ENCODE peak calls at places on chromosomes 2 and 18, in seven cellular contexts. One of them, this sample, is unnamed.

GRCh38 chr2:168849610-168850009 is 40.6 kb downstream of the SPC25 start:
- DNase-seq in IMR-90: peak
- DNase-seq in kidney: no peak
- DNase-seq in spleen: no peak
- DNase-seq in astrocyte of the spinal cord: peak
- DNase-seq in AG04450: no peak
- DNase-seq in bronchial epithelial cell: no peak
- DNase-seq in this sample: peak

GRCh38 chr18:9869713-9870430 is 15.9 kb upstream of the TXNDC2 start:
- DNase-seq in spleen: no peak
- DNase-seq in AG04450: no peak
- DNase-seq in astrocyte of the spinal cord: peak
- DNase-seq in kidney: no peak
- DNase-seq in IMR-90: peak
- DNase-seq in bronchial epithelial cell: peak
- DNase-seq in this sample: peak

GRCh38 chr2:196638765-196639164 is 750 bp upstream of the CCDC150 start:
- DNase-seq in kidney: peak
- DNase-seq in spleen: peak
- DNase-seq in bronchial epithelial cell: no peak
- DNase-seq in astrocyte of the spinal cord: no peak
- DNase-seq in IMR-90: no peak
- DNase-seq in AG04450: no peak
- DNase-seq in this sample: no peak

GRCh38 chr2:118539290-118539689 is 308.2 kb downstream of the EN1 start:
- DNase-seq in bronchial epithelial cell: peak
- DNase-seq in astrocyte of the spinal cord: peak
- DNase-seq in spleen: no peak
- DNase-seq in IMR-90: peak
- DNase-seq in AG04450: no peak
- DNase-seq in kidney: no peak
- DNase-seq in this sample: no peak

GRCh38 chr2:12430036-12430795 is 286.5 kb upstream of the TRIB2 start:
- DNase-seq in AG04450: no peak
- DNase-seq in bronchial epithelial cell: peak
- DNase-seq in spleen: no peak
- DNase-seq in astrocyte of the spinal cord: peak
- DNase-seq in IMR-90: peak
- DNase-seq in kidney: no peak
- DNase-seq in this sample: no peak

GRCh38 chr2:23160006-23160405 is 225.0 kb upstream of the KLHL29 start:
- DNase-seq in kidney: no peak
- DNase-seq in AG04450: no peak
- DNase-seq in spleen: no peak
- DNase-seq in IMR-90: no peak
- DNase-seq in bronchial epithelial cell: no peak
- DNase-seq in astrocyte of the spinal cord: no peak
- DNase-seq in this sample: no peak

GRCh38 chr2:178268435-178268834 is 74.1 kb downstream of the OSBPL6 start:
- DNase-seq in AG04450: no peak
- DNase-seq in spleen: no peak
- DNase-seq in kidney: no peak
- DNase-seq in bronchial epithelial cell: peak
- DNase-seq in astrocyte of the spinal cord: no peak
- DNase-seq in IMR-90: peak
- DNase-seq in this sample: no peak

GRCh38 chr2:241818229-241818942 is 9.4 kb downstream of the NEU4 start:
- DNase-seq in bronchial epithelial cell: no peak
- DNase-seq in IMR-90: no peak
- DNase-seq in spleen: peak
- DNase-seq in astrocyte of the spinal cord: no peak
- DNase-seq in AG04450: no peak
- DNase-seq in kidney: peak
- DNase-seq in this sample: no peak

GRCh38 chr2:158795110-158795924 is at the start of gene DAPL1:
- DNase-seq in AG04450: no peak
- DNase-seq in bronchial epithelial cell: peak
- DNase-seq in kidney: no peak
- DNase-seq in astrocyte of the spinal cord: no peak
- DNase-seq in IMR-90: no peak
- DNase-seq in spleen: no peak
- DNase-seq in this sample: no peak

GRCh38 chr18:76491801-76492668 is 3.0 kb downstream of the ZNF516 start:
- DNase-seq in kidney: no peak
- DNase-seq in IMR-90: peak
- DNase-seq in astrocyte of the spinal cord: no peak
- DNase-seq in spleen: peak
- DNase-seq in AG04450: no peak
- DNase-seq in bronchial epithelial cell: no peak
- DNase-seq in this sample: no peak

GRCh38 chr2:73107211-73107926 is 5.4 kb downstream of the RAB11FIP5 start:
- DNase-seq in IMR-90: no peak
- DNase-seq in bronchial epithelial cell: no peak
- DNase-seq in kidney: peak
- DNase-seq in astrocyte of the spinal cord: no peak
- DNase-seq in AG04450: no peak
- DNase-seq in spleen: peak
- DNase-seq in this sample: no peak

GRCh38 chr2:130915149-130915548 is 78.4 kb downstream of the ARHGEF4 start:
- DNase-seq in IMR-90: no peak
- DNase-seq in AG04450: no peak
- DNase-seq in bronchial epithelial cell: peak
- DNase-seq in astrocyte of the spinal cord: no peak
- DNase-seq in spleen: no peak
- DNase-seq in kidney: no peak
- DNase-seq in this sample: no peak

GRCh38 chr2:218401834-218402370 is 2.2 kb downstream of the CTDSP1 start:
- DNase-seq in bronchial epithelial cell: no peak
- DNase-seq in AG04450: no peak
- DNase-seq in spleen: peak
- DNase-seq in kidney: peak
- DNase-seq in IMR-90: no peak
- DNase-seq in astrocyte of the spinal cord: no peak
- DNase-seq in this sample: no peak

GRCh38 chr18:8503287-8503686 is 106.0 kb upstream of the RAB12 start:
- DNase-seq in kidney: no peak
- DNase-seq in AG04450: no peak
- DNase-seq in bronchial epithelial cell: peak
- DNase-seq in IMR-90: no peak
- DNase-seq in astrocyte of the spinal cord: no peak
- DNase-seq in spleen: no peak
- DNase-seq in this sample: no peak

GRCh38 chr2:123434681-123435080 is 590.4 kb upstream of the CNTNAP5 start:
- DNase-seq in IMR-90: no peak
- DNase-seq in AG04450: no peak
- DNase-seq in bronchial epithelial cell: no peak
- DNase-seq in spleen: no peak
- DNase-seq in kidney: no peak
- DNase-seq in astrocyte of the spinal cord: no peak
- DNase-seq in this sample: no peak

GRCh38 chr2:111162718-111163331 is 42.1 kb downstream of the BCL2L11 start:
- DNase-seq in AG04450: no peak
- DNase-seq in bronchial epithelial cell: peak
- DNase-seq in spleen: no peak
- DNase-seq in astrocyte of the spinal cord: no peak
- DNase-seq in IMR-90: peak
- DNase-seq in kidney: no peak
- DNase-seq in this sample: no peak

GRCh38 chr18:67451952-67452351 is 64.6 kb downstream of the DSEL start:
- DNase-seq in IMR-90: no peak
- DNase-seq in AG04450: no peak
- DNase-seq in kidney: no peak
- DNase-seq in spleen: no peak
- DNase-seq in astrocyte of the spinal cord: no peak
- DNase-seq in bronchial epithelial cell: no peak
- DNase-seq in this sample: no peak

GRCh38 chr2:199692489-199692888 is 158.5 kb downstream of the FTCDNL1 start:
- DNase-seq in spleen: no peak
- DNase-seq in astrocyte of the spinal cord: peak
- DNase-seq in kidney: no peak
- DNase-seq in AG04450: no peak
- DNase-seq in IMR-90: no peak
- DNase-seq in bronchial epithelial cell: peak
- DNase-seq in this sample: no peak

GRCh38 chr2:117714110-117714509 is 100.4 kb upstream of the DDX18 start:
- DNase-seq in astrocyte of the spinal cord: no peak
- DNase-seq in AG04450: no peak
- DNase-seq in IMR-90: no peak
- DNase-seq in kidney: no peak
- DNase-seq in spleen: no peak
- DNase-seq in bronchial epithelial cell: no peak
- DNase-seq in this sample: no peak

GRCh38 chr2:85774126-85774978 is 20.6 kb downstream of the ATOH8 start:
- DNase-seq in kidney: peak
- DNase-seq in bronchial epithelial cell: no peak
- DNase-seq in astrocyte of the spinal cord: no peak
- DNase-seq in AG04450: no peak
- DNase-seq in spleen: no peak
- DNase-seq in IMR-90: no peak
- DNase-seq in this sample: no peak

GRCh38 chr2:83990601-83991000 is 468.5 kb downstream of the SUCLG1 start:
- DNase-seq in spleen: no peak
- DNase-seq in IMR-90: no peak
- DNase-seq in bronchial epithelial cell: peak
- DNase-seq in AG04450: no peak
- DNase-seq in kidney: no peak
- DNase-seq in astrocyte of the spinal cord: no peak
- DNase-seq in this sample: no peak

GRCh38 chr2:211085056-211085680 is 528.8 kb downstream of the CPS1 start:
- DNase-seq in spleen: no peak
- DNase-seq in kidney: no peak
- DNase-seq in astrocyte of the spinal cord: peak
- DNase-seq in IMR-90: peak
- DNase-seq in bronchial epithelial cell: peak
- DNase-seq in AG04450: no peak
- DNase-seq in this sample: no peak

GRCh38 chr2:153873062-153874048 is 1.6 kb downstream of the GALNT13 start:
- DNase-seq in kidney: peak
- DNase-seq in astrocyte of the spinal cord: no peak
- DNase-seq in bronchial epithelial cell: no peak
- DNase-seq in AG04450: no peak
- DNase-seq in IMR-90: no peak
- DNase-seq in spleen: peak
- DNase-seq in this sample: no peak

GRCh38 chr2:36800381-36800780 is 103.9 kb downstream of the VIT start:
- DNase-seq in IMR-90: no peak
- DNase-seq in astrocyte of the spinal cord: no peak
- DNase-seq in bronchial epithelial cell: no peak
- DNase-seq in AG04450: no peak
- DNase-seq in spleen: no peak
- DNase-seq in kidney: no peak
- DNase-seq in this sample: no peak

GRCh38 chr2:42810971-42811865 is 18.8 kb upstream of the HAAO start:
- DNase-seq in astrocyte of the spinal cord: peak
- DNase-seq in kidney: peak
- DNase-seq in spleen: peak
- DNase-seq in bronchial epithelial cell: no peak
- DNase-seq in AG04450: no peak
- DNase-seq in IMR-90: peak
- DNase-seq in this sample: no peak

GRCh38 chr18:24535831-24536230 is 75.4 kb downstream of the HRH4 start:
- DNase-seq in bronchial epithelial cell: no peak
- DNase-seq in spleen: no peak
- DNase-seq in AG04450: no peak
- DNase-seq in kidney: no peak
- DNase-seq in IMR-90: no peak
- DNase-seq in astrocyte of the spinal cord: no peak
- DNase-seq in this sample: no peak

GRCh38 chr2:25939257-25939668 is 43.0 kb downstream of the KIF3C start:
- DNase-seq in astrocyte of the spinal cord: no peak
- DNase-seq in bronchial epithelial cell: no peak
- DNase-seq in AG04450: no peak
- DNase-seq in spleen: no peak
- DNase-seq in IMR-90: no peak
- DNase-seq in kidney: peak
- DNase-seq in this sample: no peak

GRCh38 chr2:25938345-25938744 is 44.0 kb downstream of the KIF3C start:
- DNase-seq in astrocyte of the spinal cord: no peak
- DNase-seq in IMR-90: no peak
- DNase-seq in kidney: peak
- DNase-seq in spleen: no peak
- DNase-seq in bronchial epithelial cell: no peak
- DNase-seq in AG04450: no peak
- DNase-seq in this sample: no peak

GRCh38 chr2:25936889-25937545 is 45.3 kb downstream of the KIF3C start:
- DNase-seq in AG04450: no peak
- DNase-seq in kidney: peak
- DNase-seq in astrocyte of the spinal cord: peak
- DNase-seq in bronchial epithelial cell: no peak
- DNase-seq in IMR-90: no peak
- DNase-seq in spleen: no peak
- DNase-seq in this sample: no peak

DNA sequence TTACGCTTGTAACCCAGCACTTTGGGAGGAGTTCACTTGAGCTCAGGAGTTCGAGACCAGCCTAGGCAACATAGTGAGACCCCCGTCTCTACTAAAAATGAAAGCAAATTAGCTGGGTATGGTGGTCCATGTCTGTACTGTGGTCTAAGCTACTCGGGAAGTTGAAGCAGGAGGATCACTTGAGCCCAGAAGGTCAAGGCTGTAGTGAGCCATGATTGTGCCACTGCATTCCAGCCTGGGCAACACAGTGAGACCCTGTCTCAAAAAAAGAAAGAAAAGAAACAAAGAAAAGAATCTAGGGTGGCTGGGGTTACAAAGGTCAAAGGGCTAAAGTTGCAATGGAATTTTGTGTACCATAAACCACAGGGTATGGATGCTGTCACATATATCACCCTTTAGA is 41.3 kb downstream of the KIF3C start:
- DNase-seq in IMR-90: no peak
- DNase-seq in astrocyte of the spinal cord: no peak
- DNase-seq in bronchial epithelial cell: no peak
- DNase-seq in spleen: no peak
- DNase-seq in AG04450: no peak
- DNase-seq in kidney: no peak
- DNase-seq in this sample: no peak
- H3K4me3 ChIP-seq in IMR-90: no peak
- H3K4me3 ChIP-seq in astrocyte of the spinal cord: no peak
- H3K4me3 ChIP-seq in bronchial epithelial cell: no peak
- H3K4me3 ChIP-seq in spleen: no peak
- H3K4me3 ChIP-seq in AG04450: no peak
- H3K4me3 ChIP-seq in kidney: no peak
- H3K4me3 ChIP-seq in this sample: no peak

GRCh38 chr2:235170536-235171510 is 219.0 kb downstream of the SH3BP4 start:
- DNase-seq in kidney: no peak
- DNase-seq in bronchial epithelial cell: peak
- DNase-seq in IMR-90: peak
- DNase-seq in AG04450: peak
- DNase-seq in astrocyte of the spinal cord: peak
- DNase-seq in spleen: no peak
- DNase-seq in this sample: no peak
- TF ChIP-seq CTCF in kidney: no peak
- TF ChIP-seq CTCF in bronchial epithelial cell: peak
- TF ChIP-seq CTCF in IMR-90: peak
- TF ChIP-seq CTCF in AG04450: peak
- TF ChIP-seq CTCF in astrocyte of the spinal cord: peak
- TF ChIP-seq CTCF in spleen: no peak
- TF ChIP-seq CTCF in this sample: no peak

GRCh38 chr2:207698303-207698702 is 13.1 kb upstream of the CCNYL1 start:
- DNase-seq in astrocyte of the spinal cord: no peak
- DNase-seq in AG04450: no peak
- DNase-seq in bronchial epithelial cell: no peak
- DNase-seq in IMR-90: no peak
- DNase-seq in kidney: no peak
- DNase-seq in spleen: no peak
- DNase-seq in this sample: no peak
- H3K4me3 ChIP-seq in astrocyte of the spinal cord: no peak
- H3K4me3 ChIP-seq in AG04450: no peak
- H3K4me3 ChIP-seq in bronchial epithelial cell: no peak
- H3K4me3 ChIP-seq in IMR-90: no peak
- H3K4me3 ChIP-seq in kidney: no peak
- H3K4me3 ChIP-seq in spleen: no peak
- H3K4me3 ChIP-seq in this sample: no peak

GRCh38 chr2:238835726-238836301 is 12.1 kb upstream of the TWIST2 start:
- DNase-seq in bronchial epithelial cell: no peak
- DNase-seq in AG04450: no peak
- DNase-seq in astrocyte of the spinal cord: no peak
- DNase-seq in spleen: no peak
- DNase-seq in kidney: no peak
- DNase-seq in IMR-90: no peak
- DNase-seq in this sample: no peak
- TF ChIP-seq CTCF in bronchial epithelial cell: peak
- TF ChIP-seq CTCF in AG04450: peak
- TF ChIP-seq CTCF in astrocyte of the spinal cord: peak
- TF ChIP-seq CTCF in spleen: no peak
- TF ChIP-seq CTCF in kidney: no peak
- TF ChIP-seq CTCF in IMR-90: no peak
- TF ChIP-seq CTCF in this sample: peak

This sample was measured in HFF-Myc.